ENCODE peak calls at places on chromosomes 2 and 18, in seven cellular contexts. Q, C, A, O, X, Z and Y are unnamed samples.

GRCh38 chr2:130187268-130187667 is 5.2 kb downstream of the MZT2B start:
- DNase-seq in Q (no peak), C (no peak), A (no peak), O (no peak), X (no peak), Z (no peak), Y (no peak)

GRCh38 chr18:22545091-22545795 is 127.5 kb upstream of the CTAGE1 start:
- DNase-seq in Q (no peak), C (no peak), A (peak; percentile 32), O (no peak), X (no peak), Z (no peak), Y (no peak)

GRCh38 chr18:42915240-42915791 is 200.2 kb downstream of the RIT2 start:
- DNase-seq in Q (no peak), C (no peak), A (no peak), O (no peak), X (no peak), Z (no peak), Y (no peak)

GRCh38 chr2:45176399-45176798 is 167.1 kb upstream of the SIX2 start:
- DNase-seq in Q (no peak), C (no peak), A (no peak), O (no peak), X (no peak), Z (no peak), Y (no peak)

GRCh38 chr18:3205239-3205638 is 14.5 kb downstream of the MYOM1 start:
- DNase-seq in Q (no peak), C (no peak), A (no peak), O (no peak), X (no peak), Z (no peak), Y (no peak)

GRCh38 chr2:108215794-108216211 is 24.0 kb upstream of the SULT1C3 start:
- DNase-seq in Q (peak; percentile 64), C (no peak), A (peak; percentile 47), O (peak; percentile 59), X (peak; percentile 48), Z (peak; percentile 87), Y (peak; percentile 27)

GRCh38 chr2:176501652-176502051 is 232.4 kb downstream of the MTX2 start:
- DNase-seq in Q (no peak), C (no peak), A (no peak), O (no peak), X (no peak), Z (no peak), Y (no peak)

GRCh38 chr2:240557808-240558207 is at the start of gene ANKMY1:
- DNase-seq in Q (peak; percentile 74), C (peak; percentile 70), A (peak; percentile 77), O (peak; percentile 83), X (no peak), Z (no peak), Y (peak; percentile 71)

GRCh38 chr18:9594782-9595181 is 19.6 kb downstream of the PPP4R1 start:
- DNase-seq in Q (no peak), C (no peak), A (peak; percentile 17), O (no peak), X (no peak), Z (no peak), Y (no peak)

GRCh38 chr2:10889741-10890215 is 22.0 kb upstream of the KCNF1 start:
- DNase-seq in Q (no peak), C (no peak), A (peak; percentile 17), O (no peak), X (no peak), Z (no peak), Y (no peak)

GRCh38 chr2:188788621-188789020 is 185.6 kb upstream of the COL3A1 start:
- DNase-seq in Q (peak; percentile 68), C (no peak), A (peak; percentile 84), O (peak; percentile 33), X (peak; percentile 28), Z (peak; percentile 85), Y (peak; percentile 53)

GRCh38 chr2:112156152-112156986 is 18.2 kb downstream of the FBLN7 start:
- DNase-seq in Q (no peak), C (peak; percentile 25), A (peak; percentile 42), O (no peak), X (no peak), Z (no peak), Y (no peak)

GRCh38 chr2:150469706-150470105 is 17.8 kb downstream of the RND3 start:
- DNase-seq in Q (no peak), C (no peak), A (no peak), O (no peak), X (no peak), Z (no peak), Y (no peak)

GRCh38 chr2:41774011-41774605 is 273.7 kb upstream of the PKDCC start:
- DNase-seq in Q (no peak), C (no peak), A (no peak), O (no peak), X (no peak), Z (no peak), Y (no peak)

GRCh38 chr2:85012855-85013254 is 41.9 kb downstream of the KCMF1 start:
- DNase-seq in Q (no peak), C (no peak), A (no peak), O (no peak), X (no peak), Z (peak; percentile 29), Y (no peak)

GRCh38 chr2:236776695-236777251 is 207.1 kb downstream of the ACKR3 start:
- DNase-seq in Q (peak; percentile 61), C (no peak), A (peak; percentile 89), O (no peak), X (no peak), Z (no peak), Y (no peak)

GRCh38 chr2:218023636-218024035 is 20.8 kb upstream of the TNS1 start:
- DNase-seq in Q (no peak), C (no peak), A (no peak), O (no peak), X (no peak), Z (no peak), Y (peak; percentile 0)

GRCh38 chr2:222025891-222026271 is 272.9 kb downstream of the PAX3 start:
- DNase-seq in Q (no peak), C (no peak), A (no peak), O (no peak), X (no peak), Z (no peak), Y (no peak)

GRCh38 chr2:98764499-98764898 is 33.6 kb upstream of the MGAT4A start:
- DNase-seq in Q (no peak), C (no peak), A (no peak), O (no peak), X (no peak), Z (peak; percentile 35), Y (no peak)

GRCh38 chr18:75043478-75043877 is 165.5 kb downstream of the PTGR3 start:
- DNase-seq in Q (no peak), C (no peak), A (no peak), O (no peak), X (no peak), Z (no peak), Y (no peak)

GRCh38 chr2:85394256-85394655 is 15.9 kb downstream of the CAPG start:
- DNase-seq in Q (no peak), C (no peak), A (peak; percentile 14), O (no peak), X (no peak), Z (no peak), Y (no peak)

GRCh38 chr2:235539773-235540172 is 45.9 kb downstream of the AGAP1 start:
- DNase-seq in Q (no peak), C (no peak), A (no peak), O (no peak), X (no peak), Z (no peak), Y (no peak)

GRCh38 chr2:54088191-54088634 is 27.2 kb upstream of the ACYP2 start:
- DNase-seq in Q (no peak), C (no peak), A (no peak), O (no peak), X (no peak), Z (no peak), Y (no peak)

GRCh38 chr2:20171445-20171977 is 53.4 kb downstream of the SDC1 start:
- DNase-seq in Q (no peak), C (no peak), A (no peak), O (no peak), X (no peak), Z (no peak), Y (peak; percentile 3)

GRCh38 chr2:100852999-100853908 is 33.3 kb downstream of the NPAS2 start:
- DNase-seq in Q (no peak), C (no peak), A (no peak), O (no peak), X (no peak), Z (no peak), Y (no peak)

GRCh38 chr2:119487434-119488244 is 36.6 kb downstream of the SCTR start:
- DNase-seq in Q (peak; percentile 89), C (no peak), A (no peak), O (peak; percentile 91), X (peak; percentile 38), Z (no peak), Y (peak; percentile 95)

GRCh38 chr2:100909571-100909970 is 89.6 kb downstream of the NPAS2 start:
- DNase-seq in Q (no peak), C (no peak), A (no peak), O (no peak), X (no peak), Z (no peak), Y (no peak)

GRCh38 chr2:76745605-76746004 is 776.6 kb downstream of the LRRTM4 start:
- DNase-seq in Q (no peak), C (no peak), A (no peak), O (no peak), X (no peak), Z (no peak), Y (no peak)

GRCh38 chr2:30455339-30455738 is 8.3 kb downstream of the LCLAT1 start:
- DNase-seq in Q (no peak), C (no peak), A (no peak), O (no peak), X (peak; percentile 12), Z (no peak), Y (no peak)

GRCh38 chr2:204015118-204015842 is 78.7 kb downstream of the ICOS start:
- DNase-seq in Q (no peak), C (no peak), A (no peak), O (no peak), X (no peak), Z (no peak), Y (no peak)

GRCh38 chr2:202112041-202112440 is 39.0 kb downstream of the KIAA2012 start:
- DNase-seq in Q (no peak), C (no peak), A (no peak), O (no peak), X (no peak), Z (no peak), Y (no peak)

GRCh38 chr18:35616664-35617423 is 35.3 kb downstream of the GALNT1 start:
- DNase-seq in Q (peak; percentile 69), C (peak; percentile 67), A (peak; percentile 89), O (peak; percentile 63), X (peak; percentile 86), Z (peak; percentile 96), Y (no peak)

GRCh38 chr2:36438454-36438977 is 82.9 kb downstream of the CRIM1 start:
- DNase-seq in Q (peak; percentile 92), C (no peak), A (peak; percentile 76), O (no peak), X (peak; percentile 27), Z (no peak), Y (no peak)

GRCh38 chr2:226608393-226608955 is 191.1 kb downstream of the IRS1 start:
- DNase-seq in Q (no peak), C (no peak), A (no peak), O (no peak), X (no peak), Z (no peak), Y (no peak)

GRCh38 chr2:196369967-196370366 is 198.6 kb upstream of the STK17B start:
- DNase-seq in Q (no peak), C (no peak), A (no peak), O (no peak), X (no peak), Z (no peak), Y (no peak)

GRCh38 chr2:36451512-36451911 is 95.9 kb downstream of the CRIM1 start:
- DNase-seq in Q (no peak), C (no peak), A (no peak), O (no peak), X (no peak), Z (no peak), Y (no peak)

GRCh38 chr18:326846-327245 is 59.0 kb upstream of the THOC1 start:
- DNase-seq in Q (no peak), C (no peak), A (no peak), O (no peak), X (no peak), Z (no peak), Y (peak; percentile 13)

GRCh38 chr2:230677182-230677946 is 35.3 kb upstream of the CAB39 start:
- DNase-seq in Q (no peak), C (no peak), A (peak; percentile 53), O (no peak), X (no peak), Z (no peak), Y (no peak)